ENCODE peak calls at places on chromosomes 13 and 19, in ten cellular contexts. M, L, W, I, U, P, J, F, H and N are unnamed samples.

GRCh38 chr13:113972451-113973217 is 1.2 kb downstream of the C13orf46 start:
- DNase-seq in M (no peak), L (peak; percentile 1), W (no peak), I (no peak), U (no peak), P (no peak), J (no peak), F (no peak), H (no peak), N (no peak)

GRCh38 chr19:44596428-44597130 is 16.8 kb upstream of the IGSF23 start:
- DNase-seq in M (no peak), L (no peak), W (no peak), I (no peak), U (no peak), P (no peak), J (peak; percentile 37), F (no peak), H (no peak), N (no peak)

GRCh38 chr19:6590458-6591319 is at the start of gene CD70:
- DNase-seq in M (no peak), L (no peak), W (peak; percentile 75), I (no peak), U (no peak), P (no peak), J (no peak), F (peak; percentile 42), H (no peak), N (no peak)

GRCh38 chr13:50124536-50125305 is 109.5 kb downstream of the KCNRG start:
- DNase-seq in M (peak; percentile 38), L (peak; percentile 92), W (no peak), I (peak; percentile 78), U (peak; percentile 94), P (peak; percentile 46), J (peak; percentile 97), F (peak; percentile 96), H (peak; percentile 22), N (peak; percentile 58)

GRCh38 chr13:114049026-114049425 is 75.2 kb upstream of the C13orf46 start:
- DNase-seq in M (no peak), L (no peak), W (no peak), I (no peak), U (no peak), P (no peak), J (no peak), F (peak; percentile 55), H (no peak), N (no peak)

GRCh38 chr19:17357724-17358123 is 19.4 kb downstream of the PLVAP start:
- DNase-seq in M (no peak), L (no peak), W (no peak), I (no peak), U (no peak), P (no peak), J (no peak), F (no peak), H (no peak), N (no peak)

GRCh38 chr19:623974-624373 is 9.4 kb downstream of the POLRMT start:
- DNase-seq in M (no peak), L (no peak), W (peak; percentile 50), I (no peak), U (peak; percentile 79), P (peak; percentile 41), J (no peak), F (no peak), H (peak; percentile 95), N (no peak)

GRCh38 chr13:28817204-28817603 is 2.9 kb upstream of the MTUS2 start:
- DNase-seq in M (no peak), L (no peak), W (no peak), I (no peak), U (no peak), P (no peak), J (no peak), F (no peak), H (no peak), N (no peak)

GRCh38 chr13:63741029-63741813 is 2325.6 kb upstream of the PCDH20 start:
- DNase-seq in M (no peak), L (no peak), W (no peak), I (no peak), U (no peak), P (no peak), J (no peak), F (no peak), H (no peak), N (no peak)

GRCh38 chr13:100564444-100565223 is 24.0 kb downstream of the GGACT start:
- DNase-seq in M (no peak), L (no peak), W (no peak), I (no peak), U (no peak), P (no peak), J (no peak), F (no peak), H (no peak), N (no peak)

GRCh38 chr13:64417609-64418008 is 2812.5 kb downstream of the PCDH9 start:
- DNase-seq in M (no peak), L (no peak), W (no peak), I (no peak), U (no peak), P (no peak), J (no peak), F (no peak), H (no peak), N (no peak)

GRCh38 chr19:953501-954271 is 27.9 kb downstream of the ARID3A start:
- DNase-seq in M (no peak), L (no peak), W (no peak), I (no peak), U (no peak), P (no peak), J (no peak), F (no peak), H (no peak), N (no peak)

GRCh38 chr13:33490461-33491327 is 205.1 kb upstream of the STARD13 start:
- DNase-seq in M (no peak), L (no peak), W (peak; percentile 9), I (peak; percentile 65), U (no peak), P (peak; percentile 58), J (no peak), F (no peak), H (no peak), N (no peak)

GRCh38 chr13:52599853-52600603 is 42.2 kb upstream of the HNRNPA1L2 start:
- DNase-seq in M (no peak), L (no peak), W (peak; percentile 34), I (no peak), U (no peak), P (peak; percentile 6), J (no peak), F (no peak), H (no peak), N (peak; percentile 54)

GRCh38 chr13:20175907-20176652 is 15.2 kb upstream of the GJA3 start:
- DNase-seq in M (no peak), L (no peak), W (no peak), I (no peak), U (no peak), P (no peak), J (no peak), F (no peak), H (no peak), N (no peak)

GRCh38 chr19:44988896-44989563 is 12.2 kb upstream of the RELB start:
- DNase-seq in M (peak; percentile 38), L (no peak), W (peak; percentile 69), I (peak; percentile 74), U (peak; percentile 24), P (peak; percentile 59), J (peak; percentile 74), F (peak; percentile 70), H (peak; percentile 52), N (peak; percentile 47)

GRCh38 chr13:114100446-114101320 is 31.7 kb downstream of the RASA3 start:
- DNase-seq in M (no peak), L (no peak), W (peak; percentile 32), I (peak; percentile 67), U (peak; percentile 19), P (peak; percentile 44), J (no peak), F (no peak), H (no peak), N (no peak)

DNA sequence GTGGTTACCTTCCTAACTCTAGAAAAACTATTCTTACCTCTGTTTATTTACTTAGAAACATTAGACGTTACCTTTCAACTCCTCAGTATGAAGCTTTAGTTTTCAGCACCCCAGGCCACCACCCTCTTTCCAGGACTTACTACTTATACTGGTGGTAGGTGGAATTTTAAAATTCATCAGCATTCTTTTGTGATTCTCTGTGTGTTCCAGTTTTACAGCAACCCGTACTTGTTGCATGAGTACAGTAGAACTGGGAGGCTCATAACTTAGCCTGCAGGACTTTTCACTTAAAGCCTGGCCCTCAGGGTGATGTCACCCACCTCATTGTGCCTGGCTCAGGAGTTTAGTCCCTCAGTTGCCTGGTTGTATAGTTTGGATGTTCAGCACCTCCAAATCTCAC is 49.4 kb upstream of the ALOX5AP start:
- DNase-seq in M (no peak), L (no peak), W (no peak), I (no peak), U (no peak), P (no peak), J (no peak), F (no peak), H (no peak), N (no peak)
- TF ChIP-seq CTCF in M (no peak), L (no peak), W (no peak), I (no peak), U (no peak), P (no peak), J (no peak), F (no peak), H (no peak), N (no peak)

GRCh38 chr19:40502647-40503046 is 35.8 kb downstream of the SPTBN4 start:
- DNase-seq in M (peak; percentile 54), L (no peak), W (no peak), I (no peak), U (no peak), P (no peak), J (peak; percentile 55), F (no peak), H (peak; percentile 21), N (no peak)
- TF ChIP-seq CTCF in M (peak; percentile 55), L (no peak), W (no peak), I (no peak), U (no peak), P (no peak), J (no peak), F (no peak), H (peak; percentile 35), N (peak; percentile 33)

DNA sequence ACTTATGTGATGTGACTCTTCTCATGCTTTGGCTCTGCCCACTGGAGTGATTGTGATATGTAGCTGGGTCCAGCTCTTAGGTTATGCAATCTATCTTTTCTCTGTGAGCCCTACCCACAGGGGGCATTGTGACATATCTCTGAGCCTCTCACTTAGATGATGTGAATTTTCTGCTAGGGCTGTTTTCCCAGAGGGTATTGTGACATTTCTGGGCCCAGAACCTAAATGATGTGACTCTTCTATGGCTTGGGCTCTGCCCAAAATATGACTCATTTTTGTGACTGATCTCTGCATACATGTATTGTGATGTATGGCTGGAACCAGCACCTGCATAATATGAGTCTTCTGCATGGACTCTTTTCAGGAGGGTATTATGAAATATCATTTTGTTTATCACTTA is 12.3 kb upstream of the ZNF254 start:
- DNase-seq in M (no peak), L (no peak), W (no peak), I (no peak), U (no peak), P (peak; percentile 64), J (no peak), F (no peak), H (peak; percentile 48), N (no peak)
- TF ChIP-seq CTCF in M (no peak), L (no peak), W (no peak), I (no peak), U (no peak), P (no peak), J (no peak), F (no peak), H (peak; percentile 21), N (no peak)

GRCh38 chr13:40749327-40749726 is 21.7 kb downstream of the MRPS31 start:
- DNase-seq in M (no peak), L (no peak), W (no peak), I (no peak), U (no peak), P (no peak), J (no peak), F (no peak), H (no peak), N (no peak)
- TF ChIP-seq CTCF in M (peak; percentile 41), L (no peak), W (no peak), I (no peak), U (no peak), P (no peak), J (no peak), F (peak; percentile 55), H (peak; percentile 67), N (peak; percentile 33)